ENCODE peak calls at places on chromosomes 7 and 10, in nine cellular contexts. K, N, B, C, P, T, J, G and L are unnamed samples.

GRCh38 chr10:42989481-42989921 is 87.4 kb upstream of the RET start:
- DNase-seq in B (no peak), K (no peak), P (peak; percentile 44), G (peak; percentile 91), N (peak; percentile 46), C (peak; percentile 6), T (no peak), J (no peak), L (peak; percentile 13)

GRCh38 chr10:59805043-59805442 is 51.8 kb upstream of the MRLN start:
- DNase-seq in K (peak; percentile 67), C (no peak), N (no peak), T (no peak), G (no peak), J (no peak), B (no peak), P (no peak), L (no peak)

GRCh38 chr7:108528183-108528712 is 2.3 kb upstream of the PNPLA8 start:
- DNase-seq in B (peak; percentile 12), C (no peak), P (no peak), J (no peak), T (no peak), K (peak; percentile 24), N (no peak), G (no peak), L (no peak)

GRCh38 chr10:102408728-102409603 is 9.6 kb downstream of the PSD start:
- DNase-seq in T (no peak), B (no peak), G (no peak), J (peak; percentile 69), P (peak; percentile 95), N (no peak), K (peak; percentile 64), C (no peak), L (peak; percentile 60)

GRCh38 chr10:65941098-65941655 is 984.7 kb upstream of the LRRTM3 start:
- DNase-seq in G (no peak), J (no peak), K (no peak), C (no peak), N (no peak), B (no peak), P (no peak), T (no peak), L (no peak)

GRCh38 chr7:29229056-29229455 is 34.5 kb downstream of the CHN2 start:
- DNase-seq in B (no peak), G (no peak), N (no peak), T (no peak), P (no peak), J (no peak), C (no peak), K (no peak), L (no peak)

GRCh38 chr7:133301444-133301843 is 48.6 kb downstream of the EXOC4 start:
- DNase-seq in B (no peak), C (no peak), N (no peak), G (no peak), T (no peak), J (no peak), P (no peak), K (no peak), L (no peak)

GRCh38 chr7:149625947-149626392 is 128.4 kb upstream of the ZNF746 start:
- DNase-seq in B (no peak), K (no peak), G (no peak), J (no peak), P (no peak), N (no peak), C (no peak), T (no peak), L (no peak)

GRCh38 chr7:151485006-151485732 is 34.5 kb downstream of the RHEB start:
- DNase-seq in P (no peak), B (peak; percentile 29), N (no peak), J (no peak), C (no peak), T (no peak), G (no peak), K (no peak), L (no peak)

GRCh38 chr7:33805630-33806233 is 99.6 kb upstream of the BMPER start:
- DNase-seq in J (no peak), G (peak; percentile 83), K (no peak), P (no peak), C (no peak), T (no peak), B (no peak), N (no peak), L (no peak)

GRCh38 chr7:50449881-50450690 is at the start of gene FIGNL1:
- DNase-seq in C (peak; percentile 76), T (no peak), G (no peak), K (peak; percentile 79), J (peak; percentile 80), B (peak; percentile 55), P (peak; percentile 83), N (peak; percentile 63), L (peak; percentile 68)

GRCh38 chr7:44977304-44977858 is 1.4 kb downstream of the MYO1G start:
- DNase-seq in P (no peak), T (no peak), C (no peak), G (no peak), J (peak; percentile 60), K (no peak), N (no peak), B (no peak), L (no peak)

GRCh38 chr7:16773884-16774283 is 20.3 kb downstream of the TSPAN13 start:
- DNase-seq in B (no peak), C (no peak), P (no peak), T (no peak), N (no peak), J (no peak), G (no peak), K (no peak), L (no peak)
- TF ChIP-seq POLR2A in B (no peak), C (no peak), P (no peak), T (no peak), N (no peak), J (no peak), G (no peak), K (no peak), L (no peak)

GRCh38 chr7:27999829-28000228 is 180.8 kb downstream of the JAZF1 start:
- DNase-seq in T (no peak), K (no peak), J (no peak), N (no peak), P (no peak), C (no peak), B (no peak), G (no peak), L (no peak)

GRCh38 chr7:27996141-27996540 is 184.5 kb downstream of the JAZF1 start:
- DNase-seq in B (no peak), J (no peak), G (no peak), K (no peak), P (no peak), T (no peak), C (no peak), N (no peak), L (no peak)

GRCh38 chr7:27995228-27995627 is 185.4 kb downstream of the JAZF1 start:
- DNase-seq in P (no peak), C (no peak), T (no peak), N (no peak), G (no peak), K (no peak), J (no peak), B (no peak), L (no peak)

GRCh38 chr7:27994639-27995038 is 186.0 kb downstream of the JAZF1 start:
- DNase-seq in N (no peak), J (no peak), G (no peak), K (peak; percentile 45), B (no peak), T (no peak), P (no peak), C (no peak), L (no peak)

GRCh38 chr7:27997188-27997707 is 183.3 kb downstream of the JAZF1 start:
- DNase-seq in J (no peak), B (no peak), P (no peak), G (no peak), K (no peak), T (no peak), C (no peak), N (no peak), L (no peak)
- TF ChIP-seq POLR2AphosphoS5 in J (no peak), B (no peak), P (no peak), G (no peak), K (no peak), T (no peak), C (no peak), N (no peak), L (no peak)

DNA sequence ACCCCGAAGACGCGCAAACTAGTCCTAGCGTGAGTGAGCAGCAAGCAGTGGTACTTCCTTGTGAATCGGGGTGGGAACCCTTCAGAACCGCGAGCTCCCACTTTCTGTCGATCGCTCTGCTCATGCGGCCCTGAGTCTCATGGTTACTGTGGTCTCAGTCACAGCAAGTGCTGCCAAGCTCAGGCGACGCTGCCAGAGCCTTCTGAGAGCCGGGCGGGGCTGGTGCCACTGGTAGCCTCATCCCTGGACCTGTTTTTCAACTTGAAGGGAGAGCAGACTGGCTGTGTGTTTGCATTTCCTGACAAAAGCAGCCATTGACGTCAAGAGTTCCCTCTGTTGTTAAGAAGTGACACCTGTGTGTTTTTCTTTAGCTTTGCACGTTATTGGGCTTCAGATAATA is 32.9 kb upstream of the BHLHA15 start:
- DNase-seq in J (no peak), B (no peak), T (no peak), P (no peak), K (no peak), C (no peak), N (no peak), G (no peak), L (no peak)
- TF ChIP-seq POLR2A in J (no peak), B (no peak), T (no peak), P (no peak), K (no peak), C (no peak), N (no peak), G (no peak), L (no peak)

GRCh38 chr10:100664509-100664908 is 80.9 kb upstream of the PAX2 start:
- DNase-seq in P (no peak), C (no peak), T (no peak), K (no peak), G (no peak), B (no peak), N (no peak), J (no peak), L (no peak)

GRCh38 chr10:100660945-100661344 is 84.4 kb upstream of the PAX2 start:
- DNase-seq in K (no peak), C (no peak), T (no peak), J (no peak), P (no peak), N (no peak), B (no peak), G (no peak), L (no peak)

GRCh38 chr10:100661546-100661945 is 83.8 kb upstream of the PAX2 start:
- DNase-seq in N (no peak), C (no peak), T (no peak), K (no peak), J (no peak), P (no peak), G (no peak), B (no peak), L (no peak)

GRCh38 chr10:100659361-100660098 is 85.9 kb upstream of the PAX2 start:
- DNase-seq in N (no peak), J (no peak), K (no peak), C (no peak), G (no peak), P (no peak), T (no peak), B (no peak), L (no peak)

GRCh38 chr10:100662067-100662466 is 83.3 kb upstream of the PAX2 start:
- DNase-seq in G (no peak), J (no peak), P (no peak), N (no peak), B (no peak), K (no peak), C (no peak), T (no peak), L (no peak)
- TF ChIP-seq POLR2AphosphoS5 in G (no peak), J (no peak), P (no peak), N (no peak), B (no peak), K (no peak), C (no peak), T (no peak), L (no peak)